ENCODE peak calls at places on chromosomes 16 and 17, in five cellular contexts. T, G, X, V and Y are unnamed samples.

GRCh38 chr16:54280751-54281150 is 5.8 kb downstream of the IRX3 start:
- DNase-seq in T (no peak), G (no peak), X (no peak), V (no peak), Y (no peak)

GRCh38 chr17:57438031-57438731 is 181.9 kb downstream of the MSI2 start:
- DNase-seq in T (no peak), G (no peak), X (no peak), V (no peak), Y (no peak)

GRCh38 chr16:56807011-56807675 is 57.9 kb upstream of the SLC12A3 start:
- DNase-seq in T (no peak), G (no peak), X (peak), V (peak), Y (no peak)

GRCh38 chr17:76268015-76268749 is 3.0 kb downstream of the UBALD2 start:
- DNase-seq in T (peak), G (peak), X (no peak), V (no peak), Y (peak)

GRCh38 chr16:71746442-71747046 is 22.0 kb upstream of the PHLPP2 start:
- DNase-seq in T (peak), G (no peak), X (peak), V (no peak), Y (no peak)

GRCh38 chr16:21203155-21203797 is 8.1 kb downstream of the ZP2 start:
- DNase-seq in T (no peak), G (no peak), X (no peak), V (no peak), Y (no peak)

GRCh38 chr17:48907713-48908046 is 527 bp upstream of the UBE2Z start:
- DNase-seq in T (no peak), G (no peak), X (no peak), V (no peak), Y (no peak)

GRCh38 chr16:69880640-69881133 is 70.4 kb upstream of the CLEC18A start:
- DNase-seq in T (no peak), G (no peak), X (no peak), V (no peak), Y (no peak)